ENCODE peak calls at places on chromosomes 6 and 20, in nine cellular contexts. F is CD8-positive, alpha-beta memory T cell; C is fibroblast of lung; S is suprapubic skin; W is cardiac muscle cell; R is tibial nerve; Y is spleen; K is left ventricle myocardium inferior; A is naive thymus-derived CD4-positive, alpha-beta T cell. G is an unnamed sample.
A peak's percentile ranks its signal among the peaks of the same experiment; 100 is the strongest.

GRCh38 chr6:1995521-1996110 is 249.8 kb downstream of the GMDS start:
- DNase-seq in R (no peak), K (no peak), Y (no peak), F (no peak), S (no peak), W (no peak), A (no peak), C (peak; percentile 53), G (no peak)

GRCh38 chr6:26312096-26312463 is 52.9 kb upstream of the BTN3A2 start:
- DNase-seq in S (no peak), F (no peak), C (peak; percentile 16), W (no peak), Y (no peak), K (no peak), A (no peak), R (no peak), G (no peak)

GRCh38 chr6:170108890-170109587 is 181.8 kb downstream of the DLL1 start:
- DNase-seq in S (peak; percentile 53), A (no peak), K (peak; percentile 2), F (no peak), C (no peak), R (no peak), W (no peak), Y (peak; percentile 51), G (peak; percentile 35)

GRCh38 chr6:38149526-38149925 is 330.0 kb downstream of the ZFAND3 start:
- DNase-seq in C (peak; percentile 51), K (no peak), W (no peak), S (no peak), F (no peak), A (no peak), Y (no peak), R (no peak), G (no peak)

GRCh38 chr20:36866681-36867485 is 9.1 kb upstream of the TLDC2 start:
- DNase-seq in F (no peak), R (no peak), W (no peak), K (no peak), A (no peak), Y (no peak), C (peak; percentile 82), S (no peak), G (no peak)

GRCh38 chr6:23980965-23981364 is 145.1 kb upstream of the NRSN1 start:
- DNase-seq in C (peak; percentile 77), F (no peak), W (no peak), K (no peak), S (no peak), R (no peak), A (no peak), Y (no peak), G (no peak)

GRCh38 chr6:84329077-84329476 is 101.6 kb upstream of the CEP162 start:
- DNase-seq in W (no peak), R (no peak), S (no peak), C (no peak), A (no peak), Y (no peak), K (no peak), F (no peak), G (no peak)

GRCh38 chr20:62609170-62609786 is 33.0 kb upstream of the SLCO4A1 start:
- DNase-seq in R (no peak), A (no peak), Y (no peak), W (no peak), S (no peak), C (no peak), F (no peak), K (no peak), G (no peak)

GRCh38 chr6:6366778-6367177 is 46.3 kb upstream of the F13A1 start:
- DNase-seq in R (no peak), A (no peak), F (no peak), C (no peak), S (no peak), W (peak; percentile 6), K (no peak), Y (no peak), G (no peak)

GRCh38 chr6:13593103-13593502 is 18.7 kb downstream of the SIRT5 start:
- DNase-seq in W (no peak), Y (no peak), F (no peak), S (no peak), C (peak; percentile 18), A (no peak), K (no peak), R (no peak), G (no peak)

GRCh38 chr6:85113934-85114582 is 335.8 kb upstream of the NT5E start:
- DNase-seq in W (peak; percentile 9), R (peak; percentile 31), C (no peak), F (no peak), A (no peak), Y (no peak), K (no peak), S (no peak), G (no peak)

GRCh38 chr6:169158750-169159149 is 94.9 kb downstream of the THBS2 start:
- DNase-seq in R (no peak), Y (no peak), F (no peak), A (no peak), S (no peak), W (no peak), C (peak; percentile 59), K (no peak), G (peak; percentile 58)

GRCh38 chr20:36848078-36848660 is 27.8 kb upstream of the TLDC2 start:
- DNase-seq in S (no peak), C (peak; percentile 96), A (no peak), Y (no peak), W (peak; percentile 17), K (peak; percentile 57), F (no peak), R (peak; percentile 53), G (peak; percentile 84)

GRCh38 chr6:44681782-44682181 is 294.3 kb downstream of the CDC5L start:
- DNase-seq in K (no peak), C (peak; percentile 79), F (no peak), A (no peak), R (no peak), S (no peak), Y (no peak), W (peak; percentile 38), G (no peak)

GRCh38 chr6:82246802-82247633 is 526 bp downstream of the IBTK start:
- DNase-seq in A (no peak), S (peak; percentile 82), Y (no peak), K (peak; percentile 57), F (no peak), C (peak; percentile 55), W (peak; percentile 86), R (peak; percentile 52), G (peak; percentile 58)

GRCh38 chr6:71420693-71421328 is 132.2 kb downstream of the OGFRL1 start:
- DNase-seq in S (peak; percentile 97), K (peak; percentile 96), C (peak; percentile 96), F (no peak), A (no peak), W (peak; percentile 96), Y (peak; percentile 90), R (peak; percentile 91), G (peak; percentile 96)

GRCh38 chr6:146700078-146700686 is 101.4 kb downstream of the ADGB start:
- DNase-seq in K (peak; percentile 21), C (peak; percentile 73), A (peak; percentile 44), Y (no peak), W (peak; percentile 94), R (peak; percentile 94), F (no peak), S (peak; percentile 82), G (peak; percentile 72)

GRCh38 chr20:41394931-41395668 is 28.5 kb upstream of the EMILIN3 start:
- DNase-seq in R (peak; percentile 70), K (peak; percentile 51), Y (no peak), W (no peak), F (no peak), A (no peak), C (no peak), S (no peak), G (no peak)

GRCh38 chr6:10742251-10742650 is 5.4 kb upstream of the TMEM14B start:
- DNase-seq in S (no peak), C (no peak), K (no peak), W (no peak), F (no peak), R (no peak), Y (no peak), A (no peak), G (no peak)

DNA sequence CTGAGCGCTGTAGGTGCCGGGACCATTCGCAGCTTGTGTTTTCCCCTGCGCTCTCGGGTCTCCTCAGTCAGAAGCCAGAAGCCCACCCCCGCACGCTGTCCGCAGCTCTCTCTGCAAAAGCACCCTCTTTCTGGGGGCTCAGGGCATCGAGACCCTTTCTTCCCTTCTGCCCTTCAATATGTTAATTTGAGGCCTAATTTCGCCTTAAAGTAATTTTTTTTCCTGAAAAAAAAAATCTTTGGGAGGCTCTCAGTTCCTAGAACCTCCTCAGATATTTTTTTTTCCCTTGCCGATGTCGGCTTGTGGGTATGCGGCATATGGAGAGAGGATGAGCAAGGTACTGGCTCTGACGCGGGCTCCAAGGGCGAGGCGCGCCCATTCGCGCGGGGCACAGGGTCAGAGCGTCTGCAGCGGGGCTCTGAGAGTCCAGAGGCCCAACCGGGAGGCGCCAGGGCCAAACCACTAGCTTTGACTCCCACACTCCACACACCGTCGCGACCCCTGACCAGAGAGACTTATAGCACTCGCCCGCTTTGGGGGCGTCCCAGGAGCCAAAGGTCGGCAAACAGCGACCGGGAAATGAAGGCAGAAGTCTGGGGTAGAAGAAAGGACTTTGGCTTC is 893 bp downstream of the PRDM13 start:
- DNase-seq in F (no peak), S (no peak), W (no peak), Y (no peak), K (no peak), A (no peak), C (no peak), R (no peak), G (no peak)
- H3K9me3 ChIP-seq in F (no peaks in the 10 kb centered on the region), S (no peaks in the 10 kb centered on the region), W (no peaks in the 10 kb centered on the region), Y (no peaks in the 10 kb centered on the region), K (no peaks in the 10 kb centered on the region), A (peaks cover 4% of the 10 kb centered on the region), C (no peaks in the 10 kb centered on the region), R (no peaks in the 10 kb centered on the region), G (no peaks in the 10 kb centered on the region)

GRCh38 chr6:118578617-118579016 is 30.5 kb downstream of the PLN start:
- DNase-seq in R (no peak), W (no peak), K (no peak), F (no peak), S (no peak), C (peak; percentile 13), Y (no peak), A (peak; percentile 18), G (no peak)
- H3K9me3 ChIP-seq in R (peaks cover 4% of the 10 kb centered on the region), W (no peaks in the 10 kb centered on the region), K (peaks cover 63% of the 10 kb centered on the region), F (peaks cover 21% of the 10 kb centered on the region), S (peaks cover 19% of the 10 kb centered on the region), C (no peaks in the 10 kb centered on the region), Y (peaks cover 40% of the 10 kb centered on the region), A (peaks cover 71% of the 10 kb centered on the region), G (peaks cover 38% of the 10 kb centered on the region)

GRCh38 chr20:35200255-35200654 is 26.2 kb upstream of the MMP24 start:
- DNase-seq in S (no peak), C (peak; percentile 81), R (no peak), K (no peak), A (no peak), W (no peak), Y (no peak), F (no peak), G (no peak)
- H3K9me3 ChIP-seq in S (peaks cover 10% of the 10 kb centered on the region), C (no peaks in the 10 kb centered on the region), R (no peaks in the 10 kb centered on the region), K (peaks cover 21% of the 10 kb centered on the region), A (peaks cover 6% of the 10 kb centered on the region), W (no peaks in the 10 kb centered on the region), Y (peaks cover 8% of the 10 kb centered on the region), F (peaks cover 6% of the 10 kb centered on the region), G (peaks cover 11% of the 10 kb centered on the region)

DNA sequence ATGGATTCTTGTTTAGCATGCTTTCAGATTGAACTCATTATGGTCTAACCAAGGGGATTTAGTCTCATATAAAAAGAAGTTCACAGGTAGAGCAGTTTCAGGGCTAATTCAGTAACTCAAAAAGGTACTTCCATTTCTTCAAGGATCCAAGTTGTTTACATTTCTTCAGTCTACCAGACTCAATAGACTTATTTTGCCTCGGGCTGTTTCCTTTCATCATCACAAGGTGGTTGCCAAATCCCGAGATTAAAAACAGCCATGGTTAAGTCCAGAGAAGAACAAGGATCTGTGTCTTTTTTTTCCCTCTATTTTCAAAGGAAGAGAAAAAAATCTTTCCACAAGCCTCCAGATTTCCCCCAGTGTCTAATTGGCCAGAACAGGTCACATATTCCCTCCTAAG is 69.8 kb upstream of the SNX9 start:
- DNase-seq in R (no peak), A (no peak), S (no peak), Y (no peak), F (no peak), W (no peak), C (no peak), K (no peak), G (no peak)
- H3K9me3 ChIP-seq in R (no peaks in the 10 kb centered on the region), A (no peaks in the 10 kb centered on the region), S (no peaks in the 10 kb centered on the region), Y (no peaks in the 10 kb centered on the region), F (no peaks in the 10 kb centered on the region), W (no peaks in the 10 kb centered on the region), C (no peaks in the 10 kb centered on the region), K (peaks cover 4% of the 10 kb centered on the region), G (no peaks in the 10 kb centered on the region)